ENCODE peak calls at places on chromosomes 6 and 20, in five cellular contexts. U is KG1, G is GDM1, E is HFF-Myc, P is activated gamma-delta T cell. X is an unnamed sample.

GRCh38 chr6:127900935-127901334 is at the start of gene THEMIS:
- DNase-seq in P (no peak), E (no peak), G (no peak), U (no peak), X (no peak)

GRCh38 chr6:79467716-79468115 is 69.5 kb downstream of the LCA5 start:
- DNase-seq in G (peak), P (no peak), E (no peak), U (no peak), X (peak)

GRCh38 chr6:124132256-124132655 is 328.6 kb downstream of the NKAIN2 start:
- DNase-seq in P (no peak), U (no peak), E (no peak), G (no peak), X (no peak)

GRCh38 chr6:6918216-6918983 is 189.4 kb upstream of the RREB1 start:
- DNase-seq in U (no peak), E (peak), G (no peak), P (no peak), X (peak)

GRCh38 chr6:42403415-42403814 is 48.3 kb downstream of the TRERF1 start:
- DNase-seq in P (no peak), G (no peak), E (peak), U (no peak), X (no peak)

GRCh38 chr20:31966991-31967655 is 828 bp upstream of the XKR7 start:
- DNase-seq in E (no peak), U (no peak), P (no peak), G (no peak), X (no peak)

GRCh38 chr20:3670511-3670910 is 7.3 kb upstream of the GFRA4 start:
- DNase-seq in U (no peak), P (no peak), E (no peak), G (no peak), X (no peak)

GRCh38 chr6:33978593-33979150 is 167.2 kb downstream of the GRM4 start:
- DNase-seq in U (no peak), E (no peak), P (no peak), G (no peak), X (no peak)

GRCh38 chr6:71289039-71289801 is 609 bp downstream of the OGFRL1 start:
- DNase-seq in G (peak), U (no peak), E (no peak), P (peak), X (peak)

GRCh38 chr6:775863-776262 is 82.9 kb upstream of the EXOC2 start:
- DNase-seq in E (no peak), U (no peak), P (no peak), G (no peak), X (no peak)

GRCh38 chr20:58131581-58132142 is 96.8 kb downstream of the ANKRD60 start:
- DNase-seq in U (no peak), G (no peak), E (peak), P (no peak), X (no peak)

GRCh38 chr20:64027981-64028685 is 7.8 kb upstream of the C20orf204 start:
- DNase-seq in P (no peak), E (no peak), U (no peak), G (no peak), X (no peak)

GRCh38 chr20:47205577-47206123 is 150.8 kb downstream of the ZMYND8 start:
- DNase-seq in G (peak), U (peak), E (peak), P (no peak), X (no peak)

GRCh38 chr6:106761160-106761559 is 131.8 kb downstream of the QRSL1 start:
- DNase-seq in G (no peak), U (no peak), E (no peak), P (no peak), X (no peak)